ENCODE peak calls at places on chromosomes 3 and 15, in five cellular contexts. Z is GM12878, E is K562, J is HepG2, D is upper lobe of left lung. N is an unnamed sample.

GRCh38 chr3:125140011-125140813 is 72.3 kb downstream of the SLC12A8 start:
- ATAC-seq in Z (no peak), E (no peak), J (no peak), D (no peak), N (no peak)

GRCh38 chr15:43469867-43470266 is 23.1 kb downstream of the TP53BP1 start:
- ATAC-seq in Z (no peak), E (peak), J (no peak), D (no peak), N (no peak)

GRCh38 chr3:149437286-149437685 is 37.2 kb upstream of the TM4SF4 start:
- ATAC-seq in Z (no peak), E (no peak), J (peak), D (no peak), N (no peak)

GRCh38 chr15:50418041-50418583 is 6.1 kb upstream of the USP8 start:
- ATAC-seq in Z (no peak), E (peak), J (no peak), D (no peak), N (no peak)

GRCh38 chr3:162602619-162603018 is 1106.0 kb downstream of the OTOL1 start:
- ATAC-seq in Z (no peak), E (no peak), J (no peak), D (no peak), N (no peak)

GRCh38 chr3:123618768-123619484 is 34.1 kb upstream of the HACD2 start:
- ATAC-seq in Z (no peak), E (peak), J (no peak), D (no peak), N (peak)

GRCh38 chr15:48996276-48996675 is 32.6 kb upstream of the SHC4 start:
- ATAC-seq in Z (no peak), E (no peak), J (no peak), D (no peak), N (no peak)

GRCh38 chr3:4888913-4889846 is 90.1 kb upstream of the BHLHE40 start:
- ATAC-seq in Z (peak), E (no peak), J (no peak), D (no peak), N (no peak)

GRCh38 chr3:56826831-56827722 is 25.3 kb upstream of the ARHGEF3 start:
- ATAC-seq in Z (no peak), E (no peak), J (no peak), D (no peak), N (no peak)

DNA sequence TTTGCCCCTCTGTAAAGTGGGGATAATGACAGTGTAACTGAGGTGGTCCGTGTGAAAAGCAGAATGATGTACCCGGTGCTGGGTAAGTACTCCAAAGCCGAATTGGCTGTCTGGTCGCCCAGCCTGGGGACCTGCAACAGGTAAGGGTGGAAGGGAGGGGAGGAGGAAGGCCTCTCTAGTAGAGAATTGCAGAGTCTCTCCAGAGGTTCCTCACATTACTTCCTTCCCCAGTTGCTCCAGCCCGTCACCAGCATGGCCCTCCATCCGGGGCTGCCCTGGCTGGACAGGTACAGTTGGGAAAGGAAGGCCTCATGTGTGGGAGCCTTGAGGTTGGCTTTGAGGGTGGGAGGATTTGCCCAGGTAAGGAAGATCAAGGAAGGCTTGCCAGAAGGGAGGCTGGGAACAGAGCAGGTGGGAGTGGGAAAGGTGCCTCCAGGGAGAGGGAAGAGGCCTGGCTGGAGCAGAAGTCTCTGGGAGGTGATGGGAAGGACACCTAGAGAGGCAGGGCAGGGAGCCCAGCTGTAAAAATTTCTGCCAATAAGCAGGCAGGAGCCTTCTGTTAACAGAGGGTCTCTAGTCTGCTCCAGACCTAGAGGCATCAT is 1.7 kb upstream of the PSTPIP1 start:
- ATAC-seq in Z (no peak), E (no peak), J (no peak), D (no peak), N (no peak)
- TF ChIP-seq EP300 in Z (no peak), E (no peak), J (no peak), D (no peak), N (no peak)

DNA sequence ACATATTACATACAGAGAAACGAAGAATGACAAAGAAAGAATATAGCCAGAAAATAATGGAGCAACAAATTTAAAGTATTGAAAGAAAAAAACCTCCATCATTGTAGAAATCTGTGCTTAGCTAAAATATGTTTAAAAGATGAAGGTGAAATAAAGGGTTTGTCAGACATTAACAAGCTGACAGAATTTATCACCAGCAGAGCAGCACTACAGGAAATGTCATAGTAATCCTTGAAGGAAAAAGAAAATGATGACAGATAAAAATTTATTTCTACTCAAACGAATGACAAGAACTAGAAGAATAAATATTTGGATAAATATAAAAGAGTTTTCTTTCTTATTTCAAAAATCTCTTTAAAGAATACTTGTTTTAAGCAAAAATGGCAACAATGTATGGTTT is 40.6 kb upstream of the OTOL1 start:
- ATAC-seq in Z (no peak), E (no peak), J (no peak), D (no peak), N (no peak)
- TF ChIP-seq EP300 in Z (no peak), E (no peak), J (no peak), D (no peak), N (no peak)

GRCh38 chr3:112334709-112335108 is 1.8 kb downstream of the CD200 start:
- ATAC-seq in Z (peak), E (no peak), J (no peak), D (no peak), N (no peak)

GRCh38 chr3:112333386-112334334 is 704 bp downstream of the CD200 start:
- ATAC-seq in Z (peak), E (no peak), J (no peak), D (peak), N (peak)

GRCh38 chr3:112338021-112338726 is 5.2 kb downstream of the CD200 start:
- ATAC-seq in Z (peak), E (no peak), J (no peak), D (no peak), N (no peak)

GRCh38 chr3:112327371-112327951 is 5.5 kb upstream of the CD200 start:
- ATAC-seq in Z (peak), E (peak), J (peak), D (peak), N (peak)

DNA sequence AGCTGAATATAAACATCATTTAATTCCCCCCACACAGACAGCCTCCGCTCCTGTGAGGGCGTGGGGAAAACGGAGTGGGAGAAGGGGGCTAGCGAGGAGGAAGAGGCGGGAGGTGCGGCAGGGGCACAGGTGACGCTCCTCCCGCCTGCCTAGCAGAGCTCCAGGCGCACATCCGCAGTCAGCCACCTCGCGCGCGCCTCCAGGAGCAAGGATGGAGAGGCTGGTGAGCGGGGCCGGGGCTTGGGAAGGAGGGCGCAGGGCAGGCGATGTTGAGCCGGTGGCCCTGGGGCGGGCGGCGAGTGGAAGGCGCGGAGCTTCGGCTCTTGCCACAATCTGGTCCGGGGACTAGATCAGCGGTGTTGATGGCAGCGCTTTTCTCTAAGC is at the start of gene CD200:
- ATAC-seq in Z (peak), E (no peak), J (no peak), D (peak), N (peak)
- TF ChIP-seq EP300 in Z (no peak), E (no peak), J (no peak), D (no peak), N (no peak)

DNA sequence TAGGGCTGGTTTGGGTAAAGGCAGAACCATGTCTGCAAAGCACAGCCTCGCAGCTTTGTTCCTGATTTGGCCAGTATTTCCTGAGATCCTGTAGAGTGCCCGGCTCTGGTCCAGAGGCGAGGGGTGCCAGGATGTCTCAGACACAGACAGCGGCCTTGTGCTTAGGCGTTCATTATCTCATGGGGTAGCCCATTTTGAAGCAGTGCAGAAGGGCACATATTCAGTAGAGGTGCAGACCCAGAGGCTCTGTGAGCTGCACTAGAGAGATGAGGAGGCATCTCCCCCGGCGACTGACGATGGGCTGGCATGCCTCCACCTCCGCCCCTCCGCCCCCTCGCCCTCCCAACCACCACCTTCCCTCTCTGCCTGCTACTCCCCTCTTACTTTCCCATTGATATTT is 170.3 kb downstream of the CHDH start:
- ATAC-seq in Z (no peak), E (no peak), J (no peak), D (no peak), N (no peak)
- TF ChIP-seq EP300 in Z (no peak), E (no peak), J (no peak), D (no peak), N (no peak)

GRCh38 chr3:77449459-77449858 is 409.6 kb downstream of the ROBO2 start:
- ATAC-seq in Z (no peak), E (no peak), J (no peak), D (no peak), N (no peak)
- TF ChIP-seq EP300 in Z (no peak), E (no peak), J (no peak), D (no peak), N (no peak)

GRCh38 chr3:61687663-61688306 is 126.4 kb downstream of the PTPRG start:
- ATAC-seq in Z (no peak), E (no peak), J (no peak), D (no peak), N (no peak)

GRCh38 chr3:61685755-61686154 is 124.4 kb downstream of the PTPRG start:
- ATAC-seq in Z (no peak), E (no peak), J (no peak), D (peak), N (no peak)

GRCh38 chr3:61687206-61687605 is 125.8 kb downstream of the PTPRG start:
- ATAC-seq in Z (peak), E (no peak), J (peak), D (no peak), N (no peak)

GRCh38 chr3:61684386-61684785 is 123.0 kb downstream of the PTPRG start:
- ATAC-seq in Z (no peak), E (no peak), J (no peak), D (no peak), N (no peak)

GRCh38 chr3:61686228-61686648 is 124.9 kb downstream of the PTPRG start:
- ATAC-seq in Z (peak), E (no peak), J (peak), D (no peak), N (no peak)
- TF ChIP-seq EP300 in Z (no peak), E (no peak), J (no peak), D (no peak), N (no peak)

GRCh38 chr15:86968244-86968643 is 888.6 kb downstream of the AGBL1 start:
- ATAC-seq in Z (no peak), E (no peak), J (no peak), D (no peak), N (no peak)

DNA sequence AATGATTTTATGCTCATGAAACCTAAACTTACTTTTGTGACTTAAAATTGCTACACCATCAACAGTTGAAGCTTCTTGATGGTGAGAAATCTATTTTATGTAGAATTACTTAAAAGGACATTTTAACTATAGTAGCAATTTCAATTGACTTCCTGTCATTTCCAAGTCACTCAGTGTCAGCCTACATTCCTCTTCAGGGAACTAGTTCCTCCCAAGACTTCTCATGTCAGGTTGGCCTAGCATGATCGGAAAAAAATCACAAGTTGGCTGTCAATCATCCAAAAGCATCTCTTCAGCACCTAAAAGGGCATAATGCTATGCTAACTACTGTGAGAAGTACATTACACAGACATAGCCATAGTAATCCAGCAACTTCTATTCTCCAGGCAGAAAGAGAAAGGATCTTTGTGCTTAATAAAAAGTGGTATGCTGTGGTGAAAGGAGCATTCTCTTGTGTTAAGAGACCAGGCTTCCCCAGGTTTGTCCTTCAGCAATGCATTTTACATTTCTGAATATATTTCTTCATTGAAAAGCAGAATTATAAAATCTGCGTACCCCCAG is 893.7 kb downstream of the AGBL1 start:
- ATAC-seq in Z (no peak), E (no peak), J (no peak), D (no peak), N (no peak)
- TF ChIP-seq EP300 in Z (no peak), E (no peak), J (no peak), D (no peak), N (no peak)

GRCh38 chr3:180600473-180600872 is 1.5 kb upstream of the TTC14 start:
- ATAC-seq in Z (no peak), E (no peak), J (no peak), D (no peak), N (no peak)

DNA sequence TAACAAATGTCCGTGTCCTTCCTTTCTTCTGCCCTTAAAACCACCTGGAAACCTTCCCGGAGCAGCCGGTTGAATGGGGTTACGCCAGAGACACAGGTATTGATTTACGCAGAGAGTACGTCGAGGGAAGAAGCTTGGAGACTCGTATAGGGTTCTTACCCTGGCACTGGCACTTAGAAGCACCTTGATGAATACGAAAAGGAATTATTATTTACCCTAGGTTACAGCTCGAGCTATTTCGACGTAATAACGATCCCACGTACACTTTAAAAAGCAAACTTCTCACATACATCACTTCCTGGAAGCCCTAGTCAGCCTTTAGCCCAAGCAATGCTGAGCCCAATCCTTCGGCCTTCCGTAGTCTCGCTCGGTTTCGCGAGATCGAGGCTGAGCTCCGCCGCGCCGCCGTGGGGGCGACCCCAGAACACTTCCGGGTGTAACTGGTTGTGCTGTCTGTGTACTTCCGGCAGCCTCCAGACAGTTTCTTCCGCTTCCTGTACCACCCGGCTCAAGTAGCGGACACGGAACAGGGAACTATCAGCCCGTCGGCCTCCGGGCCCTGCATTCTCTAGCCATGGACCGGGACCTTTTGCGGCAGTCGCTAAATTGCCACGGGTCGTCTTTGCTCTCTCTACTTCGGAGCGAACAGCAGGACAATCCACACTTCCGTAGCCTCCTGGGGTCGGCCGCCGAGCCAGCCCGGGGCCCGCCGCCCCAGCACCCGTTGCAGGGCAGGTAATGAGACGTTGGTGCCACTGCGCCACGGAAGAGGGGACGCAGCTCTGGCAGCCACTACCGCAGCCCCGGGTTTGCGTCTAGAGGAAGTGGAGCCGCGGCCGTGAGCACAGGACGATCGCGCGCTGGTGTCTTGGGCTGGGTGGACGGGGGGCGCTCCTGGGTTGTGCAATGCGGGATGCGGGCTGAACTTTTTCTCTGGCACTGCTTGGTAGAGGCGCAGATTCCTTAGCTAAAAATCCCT is at the start of gene TTC14:
- ATAC-seq in Z (peak), E (peak), J (peak), D (peak), N (peak)
- TF ChIP-seq EP300 in Z (no peak), E (no peak), J (no peak), D (no peak), N (no peak)

GRCh38 chr3:132416807-132417694 is at the start of gene DNAJC13:
- ATAC-seq in Z (peak), E (peak), J (peak), D (peak), N (peak)
- TF ChIP-seq EP300 in Z (no peak), E (no peak), J (no peak), D (no peak), N (no peak)

N was measured in gastroesophageal sphincter.